ENCODE peak calls at places on chromosomes 16 and 17, in nine cellular contexts. One of them, this sample, is unnamed.

GRCh38 chr17:11514565-11514964 is 83.7 kb upstream of the DNAH9 start:
- DNase-seq in testis: no peak
- DNase-seq in T-cell: no peak
- DNase-seq in activated CD4-positive, CD25-positive, alpha-beta regulatory T cell: no peak
- DNase-seq in fibroblast of lung: no peak
- DNase-seq in epithelial cell of esophagus: no peak
- DNase-seq in SK-N-DZ: no peak
- DNase-seq in stimulated activated CD8-positive, alpha-beta memory T cell treated with anti-CD3 and anti-CD28 coated beads, Interleukin-4, amount 100 ng/mL, for 4 hours: no peak
- DNase-seq in dorsolateral prefrontal cortex: no peak
- DNase-seq in this sample: no peak

GRCh38 chr17:42612013-42612412 is 2.5 kb downstream of the TUBG1 start:
- DNase-seq in testis: no peak
- DNase-seq in T-cell: no peak
- DNase-seq in activated CD4-positive, CD25-positive, alpha-beta regulatory T cell: no peak
- DNase-seq in fibroblast of lung: no peak
- DNase-seq in epithelial cell of esophagus: no peak
- DNase-seq in SK-N-DZ: no peak
- DNase-seq in stimulated activated CD8-positive, alpha-beta memory T cell treated with anti-CD3 and anti-CD28 coated beads, Interleukin-4, amount 100 ng/mL, for 4 hours: no peak
- DNase-seq in dorsolateral prefrontal cortex: no peak
- DNase-seq in this sample: no peak

GRCh38 chr17:65594585-65594940 is 33.1 kb upstream of the AXIN2 start:
- DNase-seq in testis: no peak
- DNase-seq in T-cell: no peak
- DNase-seq in activated CD4-positive, CD25-positive, alpha-beta regulatory T cell: no peak
- DNase-seq in fibroblast of lung: peak; percentile 40
- DNase-seq in epithelial cell of esophagus: no peak
- DNase-seq in SK-N-DZ: no peak
- DNase-seq in stimulated activated CD8-positive, alpha-beta memory T cell treated with anti-CD3 and anti-CD28 coated beads, Interleukin-4, amount 100 ng/mL, for 4 hours: no peak
- DNase-seq in dorsolateral prefrontal cortex: no peak
- DNase-seq in this sample: peak; percentile 20

GRCh38 chr16:74811911-74812310 is 37.3 kb upstream of the FA2H start:
- DNase-seq in testis: peak; percentile 34
- DNase-seq in T-cell: no peak
- DNase-seq in activated CD4-positive, CD25-positive, alpha-beta regulatory T cell: no peak
- DNase-seq in fibroblast of lung: no peak
- DNase-seq in epithelial cell of esophagus: no peak
- DNase-seq in SK-N-DZ: no peak
- DNase-seq in stimulated activated CD8-positive, alpha-beta memory T cell treated with anti-CD3 and anti-CD28 coated beads, Interleukin-4, amount 100 ng/mL, for 4 hours: no peak
- DNase-seq in dorsolateral prefrontal cortex: no peak
- DNase-seq in this sample: no peak

GRCh38 chr16:88856122-88856827 is 472 bp downstream of the GALNS start:
- DNase-seq in testis: no peak
- DNase-seq in T-cell: no peak
- DNase-seq in activated CD4-positive, CD25-positive, alpha-beta regulatory T cell: no peak
- DNase-seq in fibroblast of lung: no peak
- DNase-seq in epithelial cell of esophagus: no peak
- DNase-seq in SK-N-DZ: no peak
- DNase-seq in stimulated activated CD8-positive, alpha-beta memory T cell treated with anti-CD3 and anti-CD28 coated beads, Interleukin-4, amount 100 ng/mL, for 4 hours: no peak
- DNase-seq in dorsolateral prefrontal cortex: peak; percentile 58
- DNase-seq in this sample: no peak

GRCh38 chr17:36205637-36206458 is 5.0 kb upstream of the CCL4L2 start:
- DNase-seq in testis: no peak
- DNase-seq in T-cell: no peak
- DNase-seq in activated CD4-positive, CD25-positive, alpha-beta regulatory T cell: no peak
- DNase-seq in fibroblast of lung: no peak
- DNase-seq in epithelial cell of esophagus: no peak
- DNase-seq in SK-N-DZ: no peak
- DNase-seq in stimulated activated CD8-positive, alpha-beta memory T cell treated with anti-CD3 and anti-CD28 coated beads, Interleukin-4, amount 100 ng/mL, for 4 hours: no peak
- DNase-seq in dorsolateral prefrontal cortex: no peak
- DNase-seq in this sample: no peak

GRCh38 chr16:28846933-28847273 is 755 bp upstream of the TUFM start:
- DNase-seq in testis: peak; percentile 25
- DNase-seq in T-cell: no peak
- DNase-seq in activated CD4-positive, CD25-positive, alpha-beta regulatory T cell: no peak
- DNase-seq in fibroblast of lung: no peak
- DNase-seq in epithelial cell of esophagus: no peak
- DNase-seq in SK-N-DZ: peak; percentile 45
- DNase-seq in stimulated activated CD8-positive, alpha-beta memory T cell treated with anti-CD3 and anti-CD28 coated beads, Interleukin-4, amount 100 ng/mL, for 4 hours: no peak
- DNase-seq in dorsolateral prefrontal cortex: peak; percentile 46
- DNase-seq in this sample: no peak

GRCh38 chr17:62892870-62893338 is 73.1 kb upstream of the TANC2 start:
- DNase-seq in testis: no peak
- DNase-seq in T-cell: no peak
- DNase-seq in activated CD4-positive, CD25-positive, alpha-beta regulatory T cell: no peak
- DNase-seq in fibroblast of lung: peak; percentile 91
- DNase-seq in epithelial cell of esophagus: peak; percentile 99
- DNase-seq in SK-N-DZ: no peak
- DNase-seq in stimulated activated CD8-positive, alpha-beta memory T cell treated with anti-CD3 and anti-CD28 coated beads, Interleukin-4, amount 100 ng/mL, for 4 hours: no peak
- DNase-seq in dorsolateral prefrontal cortex: no peak
- DNase-seq in this sample: peak; percentile 95

GRCh38 chr17:50839591-50840310 is 4.4 kb downstream of the WFIKKN2 start:
- DNase-seq in testis: no peak
- DNase-seq in T-cell: no peak
- DNase-seq in activated CD4-positive, CD25-positive, alpha-beta regulatory T cell: no peak
- DNase-seq in fibroblast of lung: no peak
- DNase-seq in epithelial cell of esophagus: no peak
- DNase-seq in SK-N-DZ: no peak
- DNase-seq in stimulated activated CD8-positive, alpha-beta memory T cell treated with anti-CD3 and anti-CD28 coated beads, Interleukin-4, amount 100 ng/mL, for 4 hours: no peak
- DNase-seq in dorsolateral prefrontal cortex: no peak
- DNase-seq in this sample: no peak

GRCh38 chr17:39186481-39187002 is 10.9 kb downstream of the CACNB1 start:
- DNase-seq in testis: no peak
- DNase-seq in T-cell: no peak
- DNase-seq in activated CD4-positive, CD25-positive, alpha-beta regulatory T cell: no peak
- DNase-seq in fibroblast of lung: no peak
- DNase-seq in epithelial cell of esophagus: no peak
- DNase-seq in SK-N-DZ: no peak
- DNase-seq in stimulated activated CD8-positive, alpha-beta memory T cell treated with anti-CD3 and anti-CD28 coated beads, Interleukin-4, amount 100 ng/mL, for 4 hours: no peak
- DNase-seq in dorsolateral prefrontal cortex: no peak
- DNase-seq in this sample: no peak